ENCODE peak calls at places on chromosomes 1 and 21, in five cellular contexts. X is bronchial epithelial cell, L is endothelial cell, R is natural killer cell, N is GM06990. M is an unnamed sample.

GRCh38 chr1:193634470-193634869 is 448.1 kb upstream of the B3GALT2 start:
- DNase-seq in X (peak), L (no peak), R (no peak), N (no peak), M (no peak)

GRCh38 chr1:30320581-30320890 is 402.8 kb downstream of the MATN1 start:
- DNase-seq in X (no peak), L (no peak), R (peak), N (no peak), M (no peak)

GRCh38 chr1:191575180-191575579 is 583.1 kb upstream of the RGS18 start:
- DNase-seq in X (no peak), L (no peak), R (no peak), N (no peak), M (no peak)

GRCh38 chr1:202656057-202656456 is 54.2 kb downstream of the SYT2 start:
- DNase-seq in X (no peak), L (peak), R (no peak), N (no peak), M (no peak)

GRCh38 chr1:161260939-161261858 is 2.7 kb downstream of the PCP4L1 start:
- DNase-seq in X (peak), L (no peak), R (no peak), N (peak), M (peak)

GRCh38 chr1:159598196-159598595 is 10.6 kb downstream of the APCS start:
- DNase-seq in X (peak), L (no peak), R (no peak), N (no peak), M (no peak)

GRCh38 chr1:92543131-92544055 is 56.7 kb upstream of the GFI1 start:
- DNase-seq in X (no peak), L (no peak), R (no peak), N (no peak), M (no peak)

GRCh38 chr1:232833966-232834535 is 28.8 kb downstream of the MAP10 start:
- DNase-seq in X (no peak), L (no peak), R (no peak), N (no peak), M (no peak)

GRCh38 chr21:44836666-44837471 is 19.0 kb upstream of the SUMO3 start:
- DNase-seq in X (peak), L (no peak), R (no peak), N (no peak), M (peak)

GRCh38 chr1:112429749-112430148 is 33.7 kb downstream of the CTTNBP2NL start:
- DNase-seq in X (no peak), L (no peak), R (no peak), N (no peak), M (no peak)

GRCh38 chr1:167713330-167714081 is 8.3 kb upstream of the MPZL1 start:
- DNase-seq in X (no peak), L (peak), R (no peak), N (peak), M (no peak)

GRCh38 chr1:238029126-238029525 is 138.4 kb upstream of the ZP4 start:
- DNase-seq in X (no peak), L (no peak), R (no peak), N (no peak), M (no peak)

GRCh38 chr1:38860464-38860816 is 868 bp upstream of the RRAGC start:
- DNase-seq in X (no peak), L (no peak), R (no peak), N (no peak), M (no peak)

GRCh38 chr1:91687452-91687851 is 186.8 kb downstream of the CDC7 start:
- DNase-seq in X (no peak), L (no peak), R (no peak), N (no peak), M (no peak)

GRCh38 chr1:6345009-6345408 is 48.6 kb downstream of the ACOT7 start:
- DNase-seq in X (no peak), L (no peak), R (no peak), N (no peak), M (no peak)

GRCh38 chr1:94100129-94100784 is 20.7 kb downstream of the ABCA4 start:
- DNase-seq in X (no peak), L (no peak), R (no peak), N (no peak), M (no peak)

GRCh38 chr1:185559684-185560310 is 174.4 kb upstream of the HMCN1 start:
- DNase-seq in X (peak), L (peak), R (peak), N (peak), M (no peak)
- TF ChIP-seq CTCF in X (peak), L (no peak), R (peak), N (peak), M (no peak)

GRCh38 chr1:229888561-229889001 is 178.5 kb upstream of the GALNT2 start:
- DNase-seq in X (no peak), L (no peak), R (no peak), N (no peak), M (no peak)
- TF ChIP-seq CTCF in X (no peak), L (no peak), R (no peak), N (no peak), M (no peak)

DNA sequence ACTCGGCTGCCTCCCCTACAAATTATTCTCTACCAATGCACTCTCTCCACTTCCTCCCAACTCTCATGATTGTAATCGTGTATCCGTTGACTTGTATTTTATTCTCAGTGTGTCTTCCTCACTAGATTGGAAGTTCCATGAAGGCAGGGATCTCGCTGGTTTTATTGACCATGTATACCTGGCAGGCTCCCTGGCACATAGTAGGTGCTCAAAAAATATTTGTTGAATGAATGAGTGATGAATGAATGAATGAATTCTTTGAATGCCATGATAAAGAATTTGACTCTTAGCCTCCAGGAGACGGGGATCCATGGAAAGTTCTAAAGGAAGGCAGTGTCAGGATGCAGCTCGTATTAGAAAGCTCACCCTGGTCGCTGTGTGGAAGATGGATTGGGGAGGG is 28.8 kb upstream of the WASF2 start:
- DNase-seq in X (no peak), L (no peak), R (no peak), N (no peak), M (no peak)
- TF ChIP-seq CTCF in X (no peak), L (no peak), R (no peak), N (no peak), M (no peak)

GRCh38 chr1:48870596-48870995 is 93.9 kb upstream of the BEND5 start:
- DNase-seq in X (peak), L (no peak), R (no peak), N (no peak), M (no peak)
- TF ChIP-seq CTCF in X (peak), L (peak), R (no peak), N (peak), M (no peak)

GRCh38 chr1:54499097-54500029 is 48.7 kb upstream of the ACOT11 start:
- DNase-seq in X (peak), L (peak), R (no peak), N (no peak), M (no peak)
- TF ChIP-seq CTCF in X (peak), L (peak), R (peak), N (peak), M (no peak)